ENCODE peak calls at places on chromosome 14, in six cellular contexts. One of them, this sample, is unnamed.

GRCh38 chr14:33569844-33570716 is 380.8 kb downstream of the EGLN3 start:
- DNase-seq in HepG2: no peak
- DNase-seq in GM12878: no peak
- DNase-seq in A549: no peak
- DNase-seq in HEK293T: peak; percentile 12
- DNase-seq in K562: no peak
- DNase-seq in this sample: no peak

GRCh38 chr14:36069535-36069900 is 107.0 kb downstream of the PTCSC3 start:
- DNase-seq in HepG2: peak; percentile 74
- DNase-seq in GM12878: no peak
- DNase-seq in A549: peak; percentile 45
- DNase-seq in HEK293T: peak; percentile 73
- DNase-seq in K562: peak; percentile 44
- DNase-seq in this sample: peak; percentile 17

GRCh38 chr14:61749264-61749663 is 13.0 kb upstream of the SNAPC1 start:
- DNase-seq in HepG2: no peak
- DNase-seq in GM12878: no peak
- DNase-seq in A549: no peak
- DNase-seq in HEK293T: no peak
- DNase-seq in K562: peak; percentile 31
- DNase-seq in this sample: peak; percentile 37

GRCh38 chr14:101953151-101953550 is 11.2 kb upstream of the DYNC1H1 start:
- DNase-seq in HepG2: no peak
- DNase-seq in GM12878: no peak
- DNase-seq in A549: no peak
- DNase-seq in HEK293T: no peak
- DNase-seq in K562: no peak
- DNase-seq in this sample: no peak

GRCh38 chr14:22533739-22534359 is 55.2 kb downstream of the DAD1 start:
- DNase-seq in HepG2: no peak
- DNase-seq in GM12878: no peak
- DNase-seq in A549: no peak
- DNase-seq in HEK293T: no peak
- DNase-seq in K562: no peak
- DNase-seq in this sample: no peak

GRCh38 chr14:39434401-39434800 is 2.2 kb upstream of the FBXO33 start:
- DNase-seq in HepG2: no peak
- DNase-seq in GM12878: no peak
- DNase-seq in A549: no peak
- DNase-seq in HEK293T: no peak
- DNase-seq in K562: no peak
- DNase-seq in this sample: peak; percentile 8

GRCh38 chr14:86639146-86639545 is 1109.2 kb downstream of the FLRT2 start:
- DNase-seq in HepG2: no peak
- DNase-seq in GM12878: no peak
- DNase-seq in A549: no peak
- DNase-seq in HEK293T: no peak
- DNase-seq in K562: no peak
- DNase-seq in this sample: peak; percentile 11

GRCh38 chr14:31059152-31059924 is 33.2 kb upstream of the STRN3 start:
- DNase-seq in HepG2: peak; percentile 70
- DNase-seq in GM12878: no peak
- DNase-seq in A549: no peak
- DNase-seq in HEK293T: peak; percentile 12
- DNase-seq in K562: peak; percentile 96
- DNase-seq in this sample: peak; percentile 87

GRCh38 chr14:31208546-31209424 is 1.2 kb upstream of the HECTD1 start:
- DNase-seq in HepG2: no peak
- DNase-seq in GM12878: no peak
- DNase-seq in A549: no peak
- DNase-seq in HEK293T: no peak
- DNase-seq in K562: no peak
- DNase-seq in this sample: no peak

GRCh38 chr14:57364659-57365450 is 25.5 kb upstream of the NAA30 start:
- DNase-seq in HepG2: peak; percentile 65
- DNase-seq in GM12878: no peak
- DNase-seq in A549: no peak
- DNase-seq in HEK293T: no peak
- DNase-seq in K562: no peak
- DNase-seq in this sample: no peak

GRCh38 chr14:77151918-77152588 is 10.5 kb upstream of the ZDHHC22 start:
- DNase-seq in HepG2: no peak
- DNase-seq in GM12878: no peak
- DNase-seq in A549: peak; percentile 83
- DNase-seq in HEK293T: no peak
- DNase-seq in K562: no peak
- DNase-seq in this sample: peak; percentile 28

GRCh38 chr14:69818760-69819191 is 21.7 kb upstream of the SLC10A1 start:
- DNase-seq in HepG2: peak; percentile 68
- DNase-seq in GM12878: peak; percentile 55
- DNase-seq in A549: peak; percentile 71
- DNase-seq in HEK293T: peak; percentile 81
- DNase-seq in K562: peak; percentile 71
- DNase-seq in this sample: peak; percentile 60

GRCh38 chr14:94654071-94654974 is 42.1 kb downstream of the SERPINA3 start:
- DNase-seq in HepG2: peak; percentile 74
- DNase-seq in GM12878: no peak
- DNase-seq in A549: no peak
- DNase-seq in HEK293T: no peak
- DNase-seq in K562: no peak
- DNase-seq in this sample: peak; percentile 5

GRCh38 chr14:102474934-102475333 is 34.6 kb downstream of the ANKRD9 start:
- DNase-seq in HepG2: no peak
- DNase-seq in GM12878: no peak
- DNase-seq in A549: no peak
- DNase-seq in HEK293T: no peak
- DNase-seq in K562: no peak
- DNase-seq in this sample: peak; percentile 80

GRCh38 chr14:104314251-104314941 is 176.0 kb downstream of the KIF26A start:
- DNase-seq in HepG2: no peak
- DNase-seq in GM12878: no peak
- DNase-seq in A549: no peak
- DNase-seq in HEK293T: no peak
- DNase-seq in K562: no peak
- DNase-seq in this sample: no peak

GRCh38 chr14:53109028-53109687 is 44.0 kb downstream of the DDHD1 start:
- DNase-seq in HepG2: no peak
- DNase-seq in GM12878: peak; percentile 82
- DNase-seq in A549: no peak
- DNase-seq in HEK293T: no peak
- DNase-seq in K562: peak; percentile 8
- DNase-seq in this sample: no peak

GRCh38 chr14:85531141-85531593 is 1.2 kb downstream of the FLRT2 start:
- DNase-seq in HepG2: no peak
- DNase-seq in GM12878: no peak
- DNase-seq in A549: peak; percentile 15
- DNase-seq in HEK293T: no peak
- DNase-seq in K562: no peak
- DNase-seq in this sample: peak; percentile 58
- TF ChIP-seq BHLHE40 in HepG2: no peak
- TF ChIP-seq BHLHE40 in GM12878: no peak
- TF ChIP-seq BHLHE40 in A549: no peak
- TF ChIP-seq BHLHE40 in HEK293T: no peak
- TF ChIP-seq BHLHE40 in K562: no peak
- TF ChIP-seq BHLHE40 in this sample: no peak

GRCh38 chr14:54676822-54677708 is 110.1 kb downstream of the SAMD4A start:
- DNase-seq in HepG2: no peak
- DNase-seq in GM12878: no peak
- DNase-seq in A549: peak; percentile 69
- DNase-seq in HEK293T: no peak
- DNase-seq in K562: no peak
- DNase-seq in this sample: peak; percentile 96
- TF ChIP-seq BHLHE40 in HepG2: no peak
- TF ChIP-seq BHLHE40 in GM12878: no peak
- TF ChIP-seq BHLHE40 in A549: no peak
- TF ChIP-seq BHLHE40 in HEK293T: no peak
- TF ChIP-seq BHLHE40 in K562: no peak
- TF ChIP-seq BHLHE40 in this sample: peak; percentile 40

GRCh38 chr14:23567186-23568020 is at the start of gene AP1G2:
- DNase-seq in HepG2: peak; percentile 97
- DNase-seq in GM12878: peak; percentile 69
- DNase-seq in A549: peak; percentile 84
- DNase-seq in HEK293T: peak; percentile 81
- DNase-seq in K562: peak; percentile 91
- DNase-seq in this sample: peak; percentile 28

GRCh38 chr14:23568021-23568599 is 519 bp upstream of the AP1G2 start:
- DNase-seq in HepG2: no peak
- DNase-seq in GM12878: no peak
- DNase-seq in A549: no peak
- DNase-seq in HEK293T: no peak
- DNase-seq in K562: no peak
- DNase-seq in this sample: no peak

GRCh38 chr14:23568600-23569310 is 1.2 kb upstream of the AP1G2 start:
- DNase-seq in HepG2: peak; percentile 80
- DNase-seq in GM12878: no peak
- DNase-seq in A549: no peak
- DNase-seq in HEK293T: peak; percentile 49
- DNase-seq in K562: no peak
- DNase-seq in this sample: no peak

GRCh38 chr14:23570806-23571483 is 3.4 kb upstream of the AP1G2 start:
- DNase-seq in HepG2: no peak
- DNase-seq in GM12878: no peak
- DNase-seq in A549: no peak
- DNase-seq in HEK293T: no peak
- DNase-seq in K562: no peak
- DNase-seq in this sample: no peak

DNA sequence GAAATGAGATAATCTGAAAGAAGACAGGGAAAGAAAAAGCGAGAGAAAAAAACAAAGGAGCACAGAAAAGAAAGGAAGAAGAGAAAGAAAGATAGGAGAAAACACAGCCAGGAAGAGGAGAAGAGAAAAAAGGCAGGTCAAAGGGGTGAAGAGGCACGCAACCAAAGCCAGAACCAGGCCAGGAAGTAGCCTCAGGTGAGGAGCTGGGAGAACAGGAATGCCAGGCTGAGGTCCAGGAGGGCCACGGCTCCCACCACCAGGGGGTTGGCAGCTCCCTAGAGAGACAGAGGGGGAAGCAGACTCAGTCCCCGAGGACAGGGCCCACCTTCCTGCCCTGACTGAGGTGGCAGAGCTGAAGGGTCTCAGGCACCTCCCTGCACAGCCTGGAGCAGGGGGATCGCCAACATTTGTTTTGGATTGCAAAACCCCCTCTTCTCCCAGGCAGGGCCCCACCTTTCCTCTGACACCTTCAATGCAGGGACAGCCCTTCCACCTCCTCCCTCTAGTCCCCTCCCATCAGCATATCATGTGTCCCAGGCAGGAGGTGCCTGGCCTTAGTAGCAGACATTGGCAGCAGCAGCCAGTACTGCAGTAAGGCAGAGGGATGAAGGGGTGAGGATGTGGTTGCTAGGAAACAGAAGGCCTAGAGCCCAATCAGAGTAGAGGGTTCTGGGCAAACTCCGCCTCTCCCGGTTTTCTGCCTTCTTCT is 2.0 kb upstream of the AP1G2 start:
- DNase-seq in HepG2: peak; percentile 84
- DNase-seq in GM12878: no peak
- DNase-seq in A549: no peak
- DNase-seq in HEK293T: peak; percentile 27
- DNase-seq in K562: no peak
- DNase-seq in this sample: no peak
- TF ChIP-seq BHLHE40 in HepG2: no peak
- TF ChIP-seq BHLHE40 in GM12878: no peak
- TF ChIP-seq BHLHE40 in A549: no peak
- TF ChIP-seq BHLHE40 in HEK293T: no peak
- TF ChIP-seq BHLHE40 in K562: no peak
- TF ChIP-seq BHLHE40 in this sample: no peak

DNA sequence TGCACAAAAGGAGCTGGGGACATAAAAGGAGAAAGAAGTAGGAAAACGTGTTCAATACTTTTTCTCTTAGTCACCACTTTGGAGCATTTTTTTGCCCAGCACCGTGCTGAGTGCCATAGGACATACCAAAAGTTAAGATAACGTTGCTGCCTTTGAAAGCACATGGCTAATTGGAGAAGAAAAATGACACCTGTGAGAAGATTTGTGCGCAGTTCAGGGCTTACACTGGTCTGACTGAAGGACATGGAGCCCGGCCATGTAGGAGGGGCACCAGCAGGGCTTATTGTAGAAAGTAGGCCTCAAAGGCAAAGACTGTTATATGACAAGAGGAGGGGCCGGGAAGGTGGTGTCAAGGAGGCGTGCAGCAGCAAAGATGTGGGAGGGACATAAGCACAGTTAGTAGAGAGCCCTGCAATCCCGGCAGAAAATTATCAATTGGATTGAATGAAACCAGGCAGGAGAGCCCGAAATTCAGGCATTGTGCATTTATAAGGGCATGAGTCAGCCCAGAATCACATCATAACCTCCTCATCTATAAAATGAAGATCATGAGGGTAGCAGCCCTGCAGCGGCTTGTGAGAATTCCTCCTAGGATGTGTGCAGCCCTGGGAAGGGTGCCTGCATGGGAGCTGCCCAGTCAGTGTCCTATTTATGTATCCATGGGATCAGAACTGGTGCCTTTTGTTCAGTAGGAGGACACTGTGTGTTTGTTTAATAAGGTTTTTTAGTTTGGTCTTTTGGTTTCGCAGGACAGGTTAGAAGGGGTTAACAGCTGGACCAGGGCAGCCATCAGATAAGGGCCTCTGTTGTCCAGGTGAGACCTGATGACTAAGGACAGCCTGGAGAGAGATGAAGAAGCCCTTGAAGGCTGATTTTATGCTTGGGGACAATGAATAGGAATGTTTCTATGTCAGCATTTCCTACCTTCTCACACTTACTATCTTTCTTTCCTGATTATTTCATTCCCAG is 122.4 kb downstream of the GPR135 start:
- DNase-seq in HepG2: no peak
- DNase-seq in GM12878: no peak
- DNase-seq in A549: no peak
- DNase-seq in HEK293T: no peak
- DNase-seq in K562: no peak
- DNase-seq in this sample: no peak
- TF ChIP-seq BHLHE40 in HepG2: no peak
- TF ChIP-seq BHLHE40 in GM12878: no peak
- TF ChIP-seq BHLHE40 in A549: no peak
- TF ChIP-seq BHLHE40 in HEK293T: no peak
- TF ChIP-seq BHLHE40 in K562: no peak
- TF ChIP-seq BHLHE40 in this sample: no peak

GRCh38 chr14:95770777-95771176 is 56.9 kb upstream of the TCL1A start:
- DNase-seq in HepG2: no peak
- DNase-seq in GM12878: no peak
- DNase-seq in A549: no peak
- DNase-seq in HEK293T: no peak
- DNase-seq in K562: no peak
- DNase-seq in this sample: no peak
- TF ChIP-seq BHLHE40 in HepG2: no peak
- TF ChIP-seq BHLHE40 in GM12878: no peak
- TF ChIP-seq BHLHE40 in A549: no peak
- TF ChIP-seq BHLHE40 in HEK293T: no peak
- TF ChIP-seq BHLHE40 in K562: no peak
- TF ChIP-seq BHLHE40 in this sample: no peak

GRCh38 chr14:83140756-83141155 is 1607.1 kb upstream of the SEL1L start:
- DNase-seq in HepG2: no peak
- DNase-seq in GM12878: no peak
- DNase-seq in A549: no peak
- DNase-seq in HEK293T: no peak
- DNase-seq in K562: no peak
- DNase-seq in this sample: no peak
- TF ChIP-seq BHLHE40 in HepG2: no peak
- TF ChIP-seq BHLHE40 in GM12878: no peak
- TF ChIP-seq BHLHE40 in A549: no peak
- TF ChIP-seq BHLHE40 in HEK293T: no peak
- TF ChIP-seq BHLHE40 in K562: no peak
- TF ChIP-seq BHLHE40 in this sample: no peak